ENCODE peak calls at places on chromosomes 4 and X, in five cellular contexts. A is body of pancreas, O is brain microvascular endothelial cell, S is psoas muscle, R is transverse colon. D is an unnamed sample.

GRCh38 chr4:77601614-77602187 is 3.9 kb upstream of the CXCL13 start:
- DNase-seq in A (no peak), O (no peak), S (no peak), R (no peak), D (peak)

GRCh38 chrX:63922221-63922620 is 137.2 kb upstream of the ARHGEF9 start:
- DNase-seq in A (no peak), O (peak), S (no peak), R (no peak), D (no peak)

GRCh38 chr4:80492761-80493160 is 157.2 kb downstream of the CFAP299 start:
- DNase-seq in A (no peak), O (no peak), S (no peak), R (peak), D (no peak)

GRCh38 chr4:52997132-52997416 is 135.0 kb downstream of the RASL11B start:
- DNase-seq in A (no peak), O (no peak), S (no peak), R (no peak), D (no peak)

GRCh38 chr4:134518574-134519217 is 317.1 kb upstream of the PABPC4L start:
- DNase-seq in A (no peak), O (no peak), S (no peak), R (no peak), D (no peak)

GRCh38 chr4:18847276-18847890 is 825.8 kb upstream of the LCORL start:
- DNase-seq in A (no peak), O (no peak), S (no peak), R (no peak), D (no peak)

GRCh38 chr4:1105662-1106061 is 7.7 kb downstream of the RNF212 start:
- DNase-seq in A (no peak), O (no peak), S (no peak), R (no peak), D (no peak)

GRCh38 chr4:97645437-97645836 is 497.8 kb downstream of the STPG2 start:
- DNase-seq in A (no peak), O (no peak), S (no peak), R (no peak), D (no peak)

GRCh38 chrX:44054863-44055601 is 81.8 kb upstream of the NDP start:
- DNase-seq in A (no peak), O (no peak), S (no peak), R (no peak), D (no peak)

GRCh38 chr4:40887690-40888089 is 137.9 kb downstream of the NSUN7 start:
- DNase-seq in A (no peak), O (peak), S (no peak), R (no peak), D (no peak)

GRCh38 chr4:158769175-158769831 is 477 bp downstream of the FNIP2 start:
- DNase-seq in A (peak), O (no peak), S (peak), R (peak), D (no peak)

GRCh38 chr4:168882650-168883233 is 127.3 kb downstream of the CBR4 start:
- DNase-seq in A (peak), O (peak), S (peak), R (no peak), D (no peak)

GRCh38 chrX:111431007-111431406 is 19.0 kb upstream of the DCX start:
- DNase-seq in A (no peak), O (no peak), S (no peak), R (no peak), D (no peak)

GRCh38 chr4:152485726-152486276 is 50.1 kb downstream of the FBXW7 start:
- DNase-seq in A (no peak), O (peak), S (no peak), R (no peak), D (peak)

GRCh38 chr4:27048350-27049100 is 187.9 kb downstream of the STIM2 start:
- DNase-seq in A (no peak), O (peak), S (no peak), R (no peak), D (no peak)

GRCh38 chr4:153900426-153900825 is 111.5 kb upstream of the SFRP2 start:
- DNase-seq in A (no peak), O (no peak), S (no peak), R (no peak), D (no peak)

GRCh38 chrX:149760965-149761364 is 12.9 kb upstream of the HSFX1 start:
- DNase-seq in A (no peak), O (no peak), S (no peak), R (no peak), D (no peak)

GRCh38 chr4:4390046-4390445 is 3.1 kb downstream of the NSG1 start:
- DNase-seq in A (no peak), O (no peak), S (no peak), R (no peak), D (no peak)

GRCh38 chr4:175691791-175692190 is 120.3 kb downstream of the GPM6A start:
- DNase-seq in A (no peak), O (no peak), S (no peak), R (no peak), D (no peak)

GRCh38 chr4:116358633-116359222 is 726.6 kb downstream of the TRAM1L1 start:
- DNase-seq in A (peak), O (peak), S (no peak), R (peak), D (peak)

GRCh38 chr4:106019771-106020170 is 124.5 kb downstream of the NPNT start:
- DNase-seq in A (no peak), O (no peak), S (no peak), R (no peak), D (no peak)

GRCh38 chr4:1939664-1940509 is 68.7 kb downstream of the NSD2 start:
- DNase-seq in A (peak), O (peak), S (no peak), R (no peak), D (peak)

GRCh38 chrX:118495958-118496762 is 545 bp downstream of the DOCK11 start:
- DNase-seq in A (peak), O (no peak), S (peak), R (peak), D (no peak)

GRCh38 chrX:45669715-45670360 is 469.2 kb upstream of the DIPK2B start:
- DNase-seq in A (no peak), O (no peak), S (no peak), R (no peak), D (no peak)

GRCh38 chrX:19410259-19410658 is 66.5 kb downstream of the PDHA1 start:
- DNase-seq in A (no peak), O (no peak), S (no peak), R (no peak), D (no peak)

GRCh38 chr4:168509786-168510185 is 12.9 kb downstream of the PALLD start:
- DNase-seq in A (no peak), O (peak), S (no peak), R (no peak), D (no peak)

GRCh38 chrX:129360175-129360574 is 163.1 kb downstream of the SMARCA1 start:
- DNase-seq in A (peak), O (peak), S (no peak), R (peak), D (no peak)

GRCh38 chr4:42070463-42070862 is 80.1 kb downstream of the SLC30A9 start:
- DNase-seq in A (no peak), O (no peak), S (no peak), R (no peak), D (no peak)

GRCh38 chrX:101564651-101565050 is 14.3 kb downstream of the ARMCX1 start:
- DNase-seq in A (no peak), O (no peak), S (no peak), R (no peak), D (no peak)

GRCh38 chrX:48890296-48890925 is 7.2 kb downstream of the TIMM17B start:
- DNase-seq in A (no peak), O (no peak), S (no peak), R (no peak), D (no peak)

GRCh38 chr4:32789026-32789608 is 2068.9 kb downstream of the PCDH7 start:
- DNase-seq in A (no peak), O (no peak), S (no peak), R (no peak), D (peak)

GRCh38 chr4:36399762-36400353 is 118.4 kb downstream of the DTHD1 start:
- DNase-seq in A (peak), O (no peak), S (no peak), R (peak), D (no peak)

GRCh38 chr4:39048291-39048690 is 13.7 kb upstream of the KLHL5 start:
- DNase-seq in A (no peak), O (no peak), S (no peak), R (no peak), D (no peak)

GRCh38 chr4:53943345-53944085 is 120.9 kb downstream of the CHIC2 start:
- DNase-seq in A (no peak), O (peak), S (no peak), R (no peak), D (peak)

GRCh38 chrX:14083783-14084182 is 54.1 kb upstream of the GEMIN8 start:
- DNase-seq in A (no peak), O (no peak), S (no peak), R (no peak), D (no peak)

GRCh38 chr4:24730256-24731001 is 64.9 kb upstream of the SOD3 start:
- DNase-seq in A (peak), O (no peak), S (peak), R (peak), D (no peak)

GRCh38 chr4:151355155-151355554 is 29.8 kb upstream of the SH3D19 start:
- DNase-seq in A (no peak), O (no peak), S (no peak), R (no peak), D (peak)
- H3K27ac ChIP-seq in A (no peak), O (no peak), S (no peak), R (no peak), D (no peak)

GRCh38 chrX:8731579-8732395 is at the start of gene ANOS1:
- DNase-seq in A (peak), O (no peak), S (peak), R (no peak), D (no peak)
- H3K27ac ChIP-seq in A (no peak), O (no peak), S (peak), R (no peak), D (no peak)

DNA sequence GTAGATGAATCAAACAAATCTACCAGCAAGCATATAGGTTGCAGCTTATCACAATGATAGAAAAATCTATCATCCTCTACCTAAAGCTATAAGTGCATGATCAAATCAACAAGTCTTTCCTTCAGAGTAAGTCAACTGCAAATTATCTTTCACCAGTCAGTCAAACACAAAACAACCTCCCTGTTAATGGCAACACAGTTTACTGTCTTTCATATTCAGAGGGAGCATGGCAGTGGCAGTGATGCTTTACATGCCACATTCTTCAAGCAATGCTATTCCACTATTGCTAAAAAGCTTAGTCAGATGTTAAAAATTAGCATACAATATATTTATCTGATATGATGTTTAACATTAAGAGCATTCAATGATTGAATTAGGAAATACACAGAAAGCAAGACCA is 245.1 kb upstream of the KLHL4 start:
- DNase-seq in A (no peak), O (no peak), S (no peak), R (no peak), D (no peak)
- H3K27ac ChIP-seq in A (no peak), O (no peak), S (no peak), R (no peak), D (no peak)

DNA sequence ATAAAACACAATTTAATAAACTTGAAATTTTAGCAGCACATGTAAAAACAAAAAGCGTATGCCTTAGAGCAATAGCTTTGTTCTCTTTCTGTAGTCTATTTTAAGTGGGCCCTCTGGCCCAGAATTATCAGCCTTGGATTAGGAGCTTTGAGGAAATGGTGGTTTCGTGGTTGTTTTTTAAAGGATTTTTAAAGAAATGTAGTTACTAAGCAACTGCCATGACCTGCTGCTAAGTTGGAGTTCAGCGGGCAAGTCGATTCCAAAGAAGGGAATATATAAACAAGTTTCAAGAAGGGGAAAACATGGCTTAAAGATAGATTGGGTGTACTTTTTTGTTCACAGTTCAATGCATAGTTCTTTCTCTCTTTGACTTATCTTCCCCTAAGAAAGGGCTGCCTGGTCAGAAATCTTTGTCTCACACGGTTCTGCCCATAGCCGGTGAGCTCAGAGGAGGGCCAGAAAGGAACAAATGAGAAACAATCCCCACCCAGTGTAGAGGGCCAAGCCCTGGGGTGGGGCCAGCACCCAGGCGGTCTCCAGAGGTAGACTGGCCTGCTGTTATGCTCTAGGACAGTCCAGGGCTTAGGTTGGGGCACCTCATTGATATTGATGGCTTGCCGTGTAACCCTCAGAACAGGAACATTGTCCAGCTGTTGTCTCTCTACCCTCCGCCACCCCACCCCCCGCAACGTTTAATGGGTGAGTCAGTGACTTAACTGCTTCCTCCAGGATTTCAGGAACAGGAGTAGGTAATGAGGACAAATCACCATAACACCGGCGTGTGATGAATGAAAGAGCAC is 32.5 kb downstream of the DLG3 start:
- DNase-seq in A (peak), O (peak), S (peak), R (peak), D (no peak)
- H3K27ac ChIP-seq in A (peak), O (peak), S (no peak), R (peak), D (peak)

GRCh38 chr4:25879091-25879584 is 16.4 kb upstream of the SEL1L3 start:
- DNase-seq in A (no peak), O (no peak), S (no peak), R (no peak), D (no peak)
- H3K27ac ChIP-seq in A (no peak), O (no peak), S (no peak), R (no peak), D (no peak)

GRCh38 chr4:186226521-186227189 is 652 bp upstream of the KLKB1 start:
- DNase-seq in A (no peak), O (no peak), S (no peak), R (no peak), D (no peak)
- H3K27ac ChIP-seq in A (no peak), O (no peak), S (no peak), R (no peak), D (no peak)

DNA sequence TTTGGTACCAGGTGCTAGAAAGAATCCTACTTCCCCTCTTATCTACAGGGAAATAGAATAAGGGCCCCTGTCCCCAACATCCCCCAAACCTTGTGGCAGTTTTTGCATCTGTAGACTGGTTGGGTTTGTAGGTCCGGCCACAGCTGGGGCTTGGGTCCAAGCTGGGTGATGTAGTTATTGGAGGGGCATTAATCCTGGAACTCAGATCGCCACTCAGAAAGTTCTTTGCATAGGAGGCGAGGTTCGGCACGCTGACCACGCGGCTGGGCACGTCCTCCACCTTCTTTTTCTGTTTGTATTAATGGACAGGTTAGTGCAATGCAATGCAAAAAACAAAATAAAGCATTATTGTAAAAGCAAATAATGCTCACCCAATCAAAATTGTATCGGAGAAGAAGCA is 19.2 kb downstream of the MED28 start:
- DNase-seq in A (no peak), O (no peak), S (no peak), R (no peak), D (no peak)
- H3K27ac ChIP-seq in A (no peak), O (no peak), S (no peak), R (no peak), D (no peak)

DNA sequence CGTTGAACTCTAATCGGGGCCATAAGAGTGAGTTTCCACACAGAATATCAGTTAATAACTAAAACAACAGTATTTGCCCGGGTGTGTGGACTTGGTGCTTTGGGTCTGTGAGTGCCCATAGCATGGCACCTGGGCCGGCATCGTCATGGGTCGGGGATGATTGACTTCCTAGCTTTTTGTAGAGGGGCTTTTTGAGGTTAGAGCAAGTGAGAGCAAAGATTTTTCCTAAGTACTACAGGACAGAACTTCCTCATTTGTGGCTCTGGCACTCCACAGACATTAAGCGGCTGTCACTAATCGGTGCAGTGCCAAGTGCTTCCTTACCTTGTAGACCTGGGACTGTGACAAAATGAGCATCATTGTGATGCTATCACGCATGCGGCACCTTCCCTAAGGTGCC is 81.0 kb downstream of the SHROOM2 start:
- DNase-seq in A (no peak), O (no peak), S (no peak), R (no peak), D (no peak)
- H3K27ac ChIP-seq in A (no peak), O (no peak), S (no peak), R (no peak), D (no peak)

GRCh38 chr4:183806341-183806740 is 98.8 kb upstream of the STOX2 start:
- DNase-seq in A (no peak), O (no peak), S (no peak), R (no peak), D (no peak)
- H3K27ac ChIP-seq in A (no peak), O (no peak), S (no peak), R (no peak), D (no peak)